ENCODE peak calls at places on chromosome 11, in eight cellular contexts. I, M, V, L, A, J, Y and B are unnamed samples.

GRCh38 chr11:11072067-11072466 is 214.2 kb upstream of the ZBED5 start:
- DNase-seq in I (no peak), M (no peak), V (no peak), L (no peak), A (no peak), J (no peak), Y (peak; percentile 77), B (no peak)

GRCh38 chr11:11931461-11932055 is 76.9 kb downstream of the DKK3 start:
- DNase-seq in I (no peak), M (no peak), V (no peak), L (peak; percentile 82), A (no peak), J (peak; percentile 83), Y (peak; percentile 70), B (no peak)

GRCh38 chr11:97995874-97996273 is 1024.9 kb upstream of the CNTN5 start:
- DNase-seq in I (no peak), M (no peak), V (no peak), L (no peak), A (no peak), J (no peak), Y (no peak), B (no peak)

GRCh38 chr11:133065847-133066485 is 466.3 kb downstream of the OPCML start:
- DNase-seq in I (no peak), M (no peak), V (no peak), L (no peak), A (no peak), J (no peak), Y (no peak), B (no peak)

GRCh38 chr11:116052603-116053537 is 548.7 kb upstream of the CADM1 start:
- DNase-seq in I (no peak), M (no peak), V (no peak), L (no peak), A (no peak), J (no peak), Y (no peak), B (no peak)

GRCh38 chr11:68012044-68012842 is 2.1 kb downstream of the ALDH3B1 start:
- DNase-seq in I (no peak), M (no peak), V (no peak), L (no peak), A (no peak), J (no peak), Y (no peak), B (no peak)

GRCh38 chr11:48001438-48002021 is 21.2 kb downstream of the PTPRJ start:
- DNase-seq in I (peak; percentile 87), M (no peak), V (no peak), L (peak; percentile 65), A (peak; percentile 78), J (peak; percentile 66), Y (no peak), B (peak; percentile 76)

GRCh38 chr11:8206251-8207079 is 37.6 kb upstream of the RIC3 start:
- DNase-seq in I (peak; percentile 52), M (no peak), V (peak; percentile 45), L (peak; percentile 56), A (no peak), J (peak; percentile 22), Y (no peak), B (no peak)

GRCh38 chr11:123740787-123741158 is 687 bp downstream of the ZNF202 start:
- DNase-seq in I (no peak), M (no peak), V (no peak), L (peak; percentile 2), A (no peak), J (peak; percentile 12), Y (peak; percentile 4), B (no peak)

GRCh38 chr11:2121227-2122130 is 17.7 kb downstream of the IGF2 start:
- DNase-seq in I (no peak), M (no peak), V (no peak), L (no peak), A (no peak), J (no peak), Y (no peak), B (no peak)

GRCh38 chr11:33160147-33160546 is 1.1 kb downstream of the CSTF3 start:
- DNase-seq in I (no peak), M (no peak), V (no peak), L (peak; percentile 63), A (no peak), J (peak; percentile 61), Y (peak; percentile 40), B (no peak)

GRCh38 chr11:35682230-35683195 is 19.9 kb downstream of the TRIM44 start:
- DNase-seq in I (no peak), M (no peak), V (peak; percentile 31), L (no peak), A (no peak), J (peak; percentile 18), Y (no peak), B (no peak)

GRCh38 chr11:120235024-120235628 is 4.8 kb upstream of the POU2F3 start:
- DNase-seq in I (peak; percentile 84), M (no peak), V (no peak), L (peak; percentile 68), A (no peak), J (peak; percentile 68), Y (peak; percentile 87), B (peak; percentile 25)

GRCh38 chr11:60900673-60901404 is 5.5 kb downstream of the PRPF19 start:
- DNase-seq in I (no peak), M (no peak), V (peak; percentile 72), L (no peak), A (no peak), J (no peak), Y (no peak), B (no peak)

GRCh38 chr11:117045196-117045595 is 53.0 kb downstream of the SIK3 start:
- DNase-seq in I (no peak), M (no peak), V (no peak), L (peak; percentile 44), A (no peak), J (no peak), Y (peak; percentile 48), B (no peak)

GRCh38 chr11:72683782-72684200 is 9.6 kb upstream of the PDE2A start:
- DNase-seq in I (peak; percentile 85), M (peak; percentile 78), V (peak; percentile 62), L (peak; percentile 42), A (peak; percentile 49), J (peak; percentile 37), Y (peak; percentile 47), B (peak; percentile 70)
- TF ChIP-seq CTCF in I (peak; percentile 86), M (peak; percentile 87), V (peak; percentile 92), L (peak; percentile 95), A (peak; percentile 88), J (peak; percentile 92), Y (peak; percentile 92), B (peak; percentile 91)

DNA sequence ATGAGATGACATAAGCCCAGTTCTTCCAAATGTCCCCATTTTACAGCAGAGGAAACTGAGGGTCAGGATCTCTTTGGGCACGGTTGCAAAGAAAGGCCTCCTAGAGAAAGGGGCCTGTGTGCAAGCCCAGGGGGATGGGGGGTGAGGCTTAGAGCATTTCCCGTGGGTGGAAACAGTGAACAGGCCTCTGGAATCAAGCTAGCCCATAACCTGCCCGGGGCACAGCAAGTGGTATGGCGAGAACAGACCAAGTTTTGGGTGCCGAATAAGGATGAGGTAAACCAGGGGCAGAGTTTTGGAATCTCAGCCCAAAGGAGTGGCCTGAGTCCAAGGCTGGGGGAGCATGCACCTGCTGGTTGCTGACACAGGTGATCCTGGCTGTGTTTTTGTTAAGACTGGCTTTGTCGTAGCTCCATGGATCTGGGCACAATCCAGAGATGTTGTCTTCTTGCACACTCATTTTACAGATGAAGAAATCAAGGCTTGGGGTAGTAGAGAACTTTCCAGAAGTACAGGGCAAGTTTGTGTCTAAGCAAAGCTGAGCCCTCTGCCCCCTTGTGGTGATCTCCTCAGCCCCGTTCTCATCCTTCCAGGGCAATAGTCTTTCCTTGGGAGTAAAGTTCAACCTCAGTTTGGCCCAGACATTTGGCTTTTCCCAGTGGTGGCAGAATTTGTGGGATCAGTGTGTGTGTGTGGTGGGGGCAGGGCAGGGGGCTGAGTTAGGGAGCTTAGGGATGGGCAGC is 53.5 kb upstream of the MYEOV start:
- DNase-seq in I (peak; percentile 59), M (peak; percentile 21), V (no peak), L (peak; percentile 45), A (no peak), J (peak; percentile 35), Y (peak; percentile 38), B (no peak)
- TF ChIP-seq CTCF in I (no peak), M (no peak), V (no peak), L (peak; percentile 55), A (no peak), J (peak; percentile 49), Y (peak; percentile 48), B (no peak)

DNA sequence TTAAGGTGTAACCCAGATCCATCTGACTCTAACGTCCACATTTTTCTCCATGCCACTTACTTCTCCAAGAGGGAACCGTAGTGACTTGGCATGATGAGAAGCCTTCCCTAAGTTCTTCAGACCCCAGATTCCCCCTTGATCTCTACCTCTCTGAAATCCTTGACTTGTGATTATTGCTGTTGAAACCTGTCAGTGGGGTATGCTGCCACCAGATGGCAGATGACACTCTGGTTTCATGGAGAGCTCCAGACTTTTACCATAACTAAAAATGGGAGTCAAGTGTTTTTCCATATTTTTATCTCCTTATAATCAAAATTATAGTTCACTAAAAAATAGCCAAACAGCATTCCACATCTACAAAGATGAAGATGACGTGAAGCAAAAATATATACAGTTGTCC is 504.2 kb downstream of the SOX6 start:
- DNase-seq in I (peak; percentile 53), M (no peak), V (no peak), L (no peak), A (no peak), J (peak; percentile 38), Y (peak; percentile 61), B (no peak)
- TF ChIP-seq CTCF in I (no peak), M (peak; percentile 21), V (peak; percentile 62), L (peak; percentile 28), A (no peak), J (peak; percentile 49), Y (peak; percentile 69), B (no peak)

GRCh38 chr11:131218542-131218941 is 151.9 kb upstream of the NTM start:
- DNase-seq in I (no peak), M (no peak), V (no peak), L (no peak), A (no peak), J (no peak), Y (no peak), B (no peak)

GRCh38 chr11:131223198-131223975 is 147.0 kb upstream of the NTM start:
- DNase-seq in I (no peak), M (no peak), V (no peak), L (no peak), A (no peak), J (no peak), Y (no peak), B (no peak)

GRCh38 chr11:131217313-131218297 is 152.8 kb upstream of the NTM start:
- DNase-seq in I (no peak), M (no peak), V (no peak), L (no peak), A (no peak), J (no peak), Y (peak; percentile 34), B (no peak)
- TF ChIP-seq CTCF in I (no peak), M (no peak), V (peak; percentile 57), L (no peak), A (no peak), J (no peak), Y (peak; percentile 46), B (no peak)